ENCODE peak calls at places on chromosomes 13 and 19, in ten cellular contexts. B is GM23248, G is GM10248, W is lower leg skin, N is GM23338, D is T-helper 1 cell, C is T-cell, F is NCI-H446 treated with DMSO at 0.1 percent for 48 hours, K is NAMALWA, T is NCI-H1417 treated with DMSO at 0.1 percent for 48 hours. Y is an unnamed sample.

GRCh38 chr13:27792393-27793218 is at the start of gene GSX1:
- DNase-seq in N (peak), T (no peak), C (no peak), G (peak), D (peak), K (no peak), B (peak), W (no peak), F (no peak), Y (peak)

GRCh38 chr19:459724-460511 is 915 bp downstream of the SHC2 start:
- DNase-seq in G (no peak), C (peak), N (peak), B (peak), W (peak), T (peak), D (no peak), F (no peak), K (no peak), Y (peak)

GRCh38 chr13:54185785-54186184 is 1157.2 kb downstream of the OLFM4 start:
- DNase-seq in C (no peak), B (no peak), D (no peak), F (no peak), T (no peak), K (peak), G (no peak), N (peak), W (no peak), Y (no peak)

GRCh38 chr19:55600336-55601028 is 394 bp downstream of the ZNF524 start:
- DNase-seq in W (peak), B (peak), D (no peak), C (no peak), N (peak), G (peak), F (peak), K (no peak), T (peak), Y (no peak)

GRCh38 chr19:55703790-55704215 is 28.8 kb downstream of the EPN1 start:
- DNase-seq in B (peak), W (peak), K (peak), C (no peak), N (peak), D (peak), G (peak), F (no peak), T (no peak), Y (peak)

GRCh38 chr19:53606031-53606430 is 25.8 kb upstream of the DPRX start:
- DNase-seq in W (no peak), G (no peak), T (no peak), B (no peak), C (no peak), F (no peak), N (no peak), D (no peak), K (no peak), Y (no peak)

GRCh38 chr19:47613165-47614146 is 4.5 kb downstream of the BICRA start:
- DNase-seq in N (peak), C (no peak), F (no peak), D (no peak), G (no peak), K (no peak), W (no peak), T (no peak), B (peak), Y (no peak)

GRCh38 chr13:28528848-28529247 is 33.9 kb upstream of the FLT1 start:
- DNase-seq in N (no peak), C (no peak), W (no peak), D (no peak), T (no peak), K (no peak), G (no peak), F (no peak), B (no peak), Y (no peak)

GRCh38 chr19:55913643-55914268 is 18.4 kb downstream of the NLRP13 start:
- DNase-seq in B (no peak), D (no peak), G (no peak), C (no peak), K (peak), W (peak), T (no peak), N (no peak), F (no peak), Y (no peak)

GRCh38 chr19:45637890-45638667 is 1.1 kb downstream of the EML2 start:
- DNase-seq in K (no peak), B (peak), C (no peak), G (no peak), T (no peak), N (peak), D (no peak), F (no peak), W (no peak), Y (no peak)

GRCh38 chr13:95385373-95385772 is 84.1 kb upstream of the ABCC4 start:
- DNase-seq in D (no peak), G (no peak), K (no peak), N (no peak), F (no peak), T (no peak), B (no peak), C (no peak), W (no peak), Y (no peak)

GRCh38 chr19:49368711-49369358 is 5.2 kb downstream of the DKKL1 start:
- DNase-seq in G (no peak), D (no peak), B (no peak), T (no peak), N (no peak), C (no peak), K (no peak), W (no peak), F (no peak), Y (no peak)

GRCh38 chr13:36885901-36886300 is 34.1 kb downstream of the SMAD9 start:
- DNase-seq in D (no peak), C (no peak), K (no peak), B (no peak), T (no peak), G (no peak), W (no peak), F (no peak), N (no peak), Y (no peak)

GRCh38 chr13:69279213-69279612 is 828.4 kb upstream of the ATXN8OS start:
- DNase-seq in W (no peak), T (no peak), B (no peak), F (no peak), C (no peak), K (no peak), D (no peak), G (no peak), N (no peak), Y (no peak)

GRCh38 chr19:15640294-15640903 is at the start of gene CYP4F3:
- DNase-seq in B (peak), C (no peak), F (no peak), K (no peak), W (peak), G (no peak), T (no peak), D (no peak), N (no peak), Y (no peak)

GRCh38 chr13:112208656-112209055 is 141.7 kb downstream of the SOX1 start:
- DNase-seq in T (no peak), K (no peak), W (peak), C (no peak), D (no peak), G (no peak), B (no peak), N (no peak), F (no peak), Y (no peak)

GRCh38 chr19:58054792-58055482 is 4.1 kb upstream of the ZNF135 start:
- DNase-seq in D (no peak), T (no peak), W (no peak), K (no peak), C (no peak), B (peak), G (no peak), F (no peak), N (peak), Y (no peak)

GRCh38 chr13:43815204-43815603 is 28.4 kb upstream of the ENOX1 start:
- DNase-seq in N (no peak), C (no peak), D (no peak), F (no peak), T (no peak), G (no peak), W (no peak), K (no peak), B (peak), Y (no peak)

GRCh38 chr19:6204212-6204611 is 68.7 kb downstream of the ACSBG2 start:
- DNase-seq in B (peak), N (no peak), C (no peak), W (peak), G (no peak), T (no peak), D (no peak), F (no peak), K (no peak), Y (no peak)

GRCh38 chr13:43085545-43085944 is 62.2 kb downstream of the DNAJC15 start:
- DNase-seq in D (no peak), G (no peak), C (no peak), F (peak), K (peak), W (no peak), B (peak), T (no peak), N (peak), Y (peak)

GRCh38 chr19:33022472-33023116 is 42.1 kb downstream of the RHPN2 start:
- DNase-seq in T (no peak), B (no peak), D (no peak), K (no peak), F (no peak), W (no peak), G (no peak), N (peak), C (no peak), Y (no peak)

GRCh38 chr13:32309312-32309711 is 5.9 kb downstream of the ZAR1L start:
- DNase-seq in T (no peak), K (no peak), D (no peak), G (no peak), W (no peak), C (no peak), F (no peak), N (no peak), B (no peak), Y (no peak)

GRCh38 chr13:39259371-39259770 is 221.1 kb downstream of the NHLRC3 start:
- DNase-seq in D (no peak), N (no peak), F (no peak), T (no peak), G (no peak), C (no peak), K (no peak), W (no peak), B (no peak), Y (no peak)

GRCh38 chr19:7112675-7113074 is 43.2 kb downstream of the ZNF557 start:
- DNase-seq in F (no peak), B (no peak), C (no peak), N (no peak), T (no peak), K (no peak), W (no peak), G (no peak), D (no peak), Y (no peak)

GRCh38 chr13:43908156-43909126 is 28.7 kb downstream of the LACC1 start:
- DNase-seq in N (peak), W (no peak), B (peak), G (no peak), K (peak), T (peak), D (no peak), F (peak), C (no peak), Y (peak)

GRCh38 chr13:44212633-44213387 is 160.8 kb upstream of the SERP2 start:
- DNase-seq in N (peak), C (no peak), G (no peak), T (no peak), B (peak), D (no peak), F (no peak), K (no peak), W (no peak), Y (no peak)

GRCh38 chr13:50456111-50456510 is 387.4 kb downstream of the DLEU7 start:
- DNase-seq in N (no peak), T (no peak), B (no peak), W (no peak), D (no peak), F (peak), G (no peak), K (no peak), C (no peak), Y (no peak)

GRCh38 chr13:84951128-84951527 is 848.1 kb downstream of the SLITRK6 start:
- DNase-seq in T (no peak), G (no peak), C (no peak), D (no peak), N (no peak), B (no peak), K (no peak), W (no peak), F (no peak), Y (no peak)

GRCh38 chr13:112032186-112032835 is 34.6 kb upstream of the SOX1 start:
- DNase-seq in T (no peak), D (no peak), W (no peak), G (no peak), C (no peak), K (no peak), F (no peak), B (peak), N (no peak), Y (no peak)

GRCh38 chr13:33057019-33057785 is 41.0 kb downstream of the KL start:
- DNase-seq in B (peak), T (no peak), D (no peak), N (peak), W (no peak), F (no peak), K (peak), C (no peak), G (peak), Y (no peak)

GRCh38 chr13:27636624-27637288 is 15.1 kb downstream of the POLR1D start:
- DNase-seq in N (no peak), W (no peak), F (no peak), D (no peak), K (no peak), T (no peak), C (no peak), B (no peak), G (no peak), Y (no peak)

GRCh38 chr13:99086869-99087129 is 108.9 kb upstream of the DOCK9 start:
- DNase-seq in F (no peak), D (peak), G (no peak), T (no peak), N (no peak), C (peak), K (peak), W (peak), B (no peak), Y (no peak)

GRCh38 chr13:31503626-31504025 is 235.7 kb upstream of the RXFP2 start:
- DNase-seq in N (no peak), T (no peak), C (no peak), K (no peak), D (no peak), G (no peak), F (no peak), B (no peak), W (no peak), Y (no peak)

GRCh38 chr19:36152061-36152885 is at the start of gene COX7A1:
- DNase-seq in D (no peak), G (peak), W (peak), C (no peak), K (no peak), B (peak), F (no peak), T (no peak), N (peak), Y (no peak)

GRCh38 chr13:74847966-74848365 is 634.0 kb downstream of the TBC1D4 start:
- DNase-seq in K (no peak), F (no peak), D (no peak), G (no peak), W (no peak), C (no peak), B (no peak), N (no peak), T (no peak), Y (no peak)

GRCh38 chr19:48965806-48966540 is 864 bp downstream of the FTL start:
- DNase-seq in B (peak), F (peak), C (peak), D (peak), K (peak), T (peak), N (peak), W (peak), G (peak), Y (peak)

GRCh38 chr19:18761531-18762110 is 29.5 kb downstream of the COMP start:
- DNase-seq in G (no peak), B (no peak), T (no peak), C (no peak), D (no peak), K (no peak), F (peak), N (no peak), W (no peak), Y (no peak)